ENCODE peak calls at places on chromosomes 1 and 21, in eight cellular contexts. G, E, R, D, U, B, N and Q are unnamed samples.
A peak's percentile ranks its signal among the peaks of the same experiment; 100 is the strongest.

GRCh38 chr1:17922833-17923232 is 167.7 kb downstream of the ACTL8 start:
- DNase-seq in D (peak; percentile 13), U (no peak), N (peak; percentile 45), R (peak; percentile 45), B (peak; percentile 11), G (peak; percentile 55), E (peak; percentile 68), Q (peak; percentile 75)

GRCh38 chr1:106268070-106268469 is 788.4 kb upstream of the PRMT6 start:
- DNase-seq in G (peak; percentile 39), N (peak; percentile 71), U (no peak), D (no peak), B (peak; percentile 5), E (peak; percentile 65), R (no peak), Q (peak; percentile 45)

GRCh38 chr1:16882995-16883394 is 12.8 kb upstream of the RNU1-2 start:
- DNase-seq in B (no peak), D (no peak), N (no peak), G (no peak), U (no peak), R (no peak), E (no peak), Q (no peak)

GRCh38 chr1:71561729-71562128 is 480.9 kb upstream of the ZRANB2 start:
- DNase-seq in R (peak; percentile 81), N (peak; percentile 69), D (peak; percentile 70), B (peak; percentile 86), E (no peak), G (peak; percentile 73), U (no peak), Q (no peak)

GRCh38 chr1:82279241-82279640 is 478.5 kb downstream of the ADGRL2 start:
- DNase-seq in D (no peak), B (no peak), U (no peak), G (no peak), R (no peak), E (no peak), N (no peak), Q (no peak)

GRCh38 chr1:38859561-38860463 is at the start of gene RRAGC:
- DNase-seq in U (peak; percentile 83), R (peak; percentile 96), B (peak; percentile 98), G (peak; percentile 99), E (peak; percentile 97), D (peak; percentile 100), N (peak; percentile 97), Q (peak; percentile 99)

GRCh38 chr1:200240655-200241054 is 169.2 kb downstream of the ZNF281 start:
- DNase-seq in U (no peak), E (no peak), B (no peak), D (no peak), R (no peak), N (no peak), G (no peak), Q (no peak)

GRCh38 chr1:214525535-214526019 is 25.8 kb downstream of the PTPN14 start:
- DNase-seq in R (peak; percentile 53), B (peak; percentile 89), N (peak; percentile 91), D (no peak), U (no peak), G (no peak), E (no peak), Q (no peak)

GRCh38 chr1:15176898-15177665 is 23.5 kb downstream of the TMEM51 start:
- DNase-seq in G (no peak), D (no peak), B (no peak), N (no peak), R (no peak), E (no peak), U (no peak), Q (no peak)

GRCh38 chr1:237269938-237270337 is 228.0 kb downstream of the RYR2 start:
- DNase-seq in B (no peak), G (no peak), R (no peak), N (no peak), D (no peak), E (no peak), U (no peak), Q (no peak)

GRCh38 chr21:35212393-35213127 is 163.5 kb upstream of the RUNX1 start:
- DNase-seq in B (peak; percentile 86), N (peak; percentile 50), R (peak; percentile 79), G (no peak), U (no peak), E (no peak), D (peak; percentile 77), Q (no peak)

GRCh38 chr1:66521736-66522365 is 12.1 kb upstream of the SGIP1 start:
- DNase-seq in U (no peak), R (peak; percentile 93), B (peak; percentile 91), N (peak; percentile 77), E (no peak), G (peak; percentile 81), D (peak; percentile 91), Q (no peak)

GRCh38 chr1:46425740-46426139 is 31.6 kb downstream of the FAAH start:
- DNase-seq in N (no peak), G (no peak), B (no peak), E (no peak), U (no peak), D (no peak), R (no peak), Q (no peak)

GRCh38 chr1:72170246-72170645 is 112.1 kb downstream of the NEGR1 start:
- DNase-seq in G (no peak), N (no peak), B (no peak), R (no peak), U (no peak), E (no peak), D (no peak), Q (no peak)

GRCh38 chr21:35868869-35869223 is 191.5 kb downstream of the SETD4 start:
- DNase-seq in N (no peak), U (no peak), E (no peak), R (no peak), B (no peak), G (no peak), D (no peak), Q (no peak)

GRCh38 chr1:24364975-24365678 is 46.0 kb downstream of the GRHL3 start:
- DNase-seq in N (peak; percentile 97), D (peak; percentile 93), E (peak; percentile 63), B (peak; percentile 93), U (peak; percentile 76), R (peak; percentile 99), G (peak; percentile 74), Q (peak; percentile 30)

DNA sequence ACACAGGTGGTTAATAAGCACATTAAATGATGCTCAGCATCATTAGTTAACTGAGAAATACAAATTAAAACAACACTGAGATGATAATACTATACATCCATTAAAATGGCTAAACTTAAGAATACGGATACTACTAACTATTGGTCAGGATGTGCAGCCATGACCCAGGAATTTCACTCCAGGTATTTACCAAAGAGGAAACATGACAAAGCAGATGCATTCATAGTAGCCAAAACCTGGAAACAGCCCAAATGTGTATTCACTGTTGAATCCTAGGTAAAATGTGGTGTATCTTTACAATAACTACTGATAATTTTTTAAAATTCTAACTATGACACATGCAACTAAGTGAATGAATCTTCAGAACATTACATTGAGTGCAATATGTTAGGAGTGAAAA is 73.0 kb downstream of the PTPRC start:
- DNase-seq in U (no peak), N (peak; percentile 71), E (no peak), B (no peak), D (no peak), G (no peak), R (no peak), Q (no peak)
- TF ChIP-seq CTCF in U (no peak), N (no peak), E (no peak), B (no peak), D (no peak), G (no peak), R (no peak), Q (no peak)

DNA sequence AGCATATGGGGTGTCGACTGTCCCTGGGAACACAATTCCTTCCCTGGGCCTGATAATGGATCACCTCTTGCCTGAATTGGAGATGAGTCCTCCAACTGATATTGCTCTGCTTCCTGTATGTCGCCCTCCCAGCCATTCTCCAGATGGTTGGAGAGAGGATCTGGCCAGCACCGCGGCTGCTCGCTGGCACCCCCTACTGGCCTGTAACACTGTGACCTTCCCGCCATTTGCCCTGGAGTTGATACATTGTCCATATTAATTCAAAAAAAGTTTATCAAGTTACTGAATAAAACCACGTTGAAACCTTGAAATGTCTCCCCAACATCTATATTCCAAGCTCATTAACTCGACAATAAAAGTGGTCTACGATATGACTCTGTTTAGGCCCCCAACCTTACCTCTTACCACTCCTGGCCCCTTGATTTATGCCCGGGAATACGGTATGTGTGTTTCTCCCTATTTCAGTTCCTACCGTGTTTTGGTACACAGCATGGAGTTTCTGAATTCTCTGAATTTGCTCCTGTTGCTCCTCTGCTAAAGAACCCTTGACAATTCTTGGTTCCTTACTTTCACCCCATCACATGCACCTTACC is 241.8 kb upstream of the KIAA0040 start:
- DNase-seq in N (no peak), B (no peak), D (no peak), U (no peak), E (no peak), R (no peak), G (no peak), Q (peak; percentile 22)
- TF ChIP-seq CTCF in N (peak; percentile 58), B (no peak), D (no peak), U (peak; percentile 54), E (peak; percentile 45), R (peak; percentile 20), G (peak; percentile 7), Q (peak; percentile 55)

GRCh38 chr1:226870323-226871046 is at the start of gene PSEN2:
- DNase-seq in U (no peak), G (peak; percentile 63), R (peak; percentile 33), B (peak; percentile 54), E (peak; percentile 73), D (peak; percentile 84), N (peak; percentile 92), Q (peak; percentile 40)
- TF ChIP-seq CTCF in U (no peak), G (peak; percentile 19), R (no peak), B (no peak), E (no peak), D (no peak), N (peak; percentile 33), Q (no peak)

GRCh38 chr21:45338326-45339017 is 50.8 kb upstream of the POFUT2 start:
- DNase-seq in R (no peak), D (no peak), G (no peak), U (no peak), E (peak; percentile 1), B (no peak), N (no peak), Q (no peak)

GRCh38 chr21:45336535-45336810 is 48.8 kb upstream of the POFUT2 start:
- DNase-seq in R (no peak), E (no peak), N (no peak), B (no peak), G (no peak), U (no peak), D (no peak), Q (no peak)

GRCh38 chr21:45335761-45336534 is 48.3 kb upstream of the POFUT2 start:
- DNase-seq in R (no peak), N (no peak), B (no peak), E (peak; percentile 5), G (no peak), D (no peak), U (no peak), Q (no peak)

GRCh38 chr21:45335151-45335760 is 47.6 kb upstream of the POFUT2 start:
- DNase-seq in N (no peak), E (no peak), D (no peak), B (no peak), U (no peak), G (no peak), R (no peak), Q (no peak)

DNA sequence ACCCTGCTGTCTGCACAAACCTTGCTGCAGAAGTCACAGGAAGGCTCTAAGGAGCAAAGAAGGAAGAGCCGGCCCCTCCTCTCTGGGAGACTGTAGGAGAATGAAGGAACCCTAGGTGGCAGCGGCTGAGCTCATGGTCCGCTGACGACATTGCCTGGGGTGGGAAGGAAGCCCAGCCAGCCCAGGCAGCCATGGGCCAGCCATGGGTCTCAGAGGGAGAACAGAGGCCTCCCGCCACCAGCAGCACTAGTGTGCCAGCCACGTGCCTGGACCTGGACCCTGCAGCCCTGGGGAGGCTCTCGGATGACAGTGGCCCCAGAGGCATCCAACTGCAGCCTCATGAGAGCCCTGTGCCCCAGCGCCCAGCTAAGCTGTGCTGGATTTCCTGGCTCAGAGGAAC is 49.2 kb upstream of the POFUT2 start:
- DNase-seq in R (no peak), E (peak; percentile 26), G (peak; percentile 70), N (peak; percentile 15), B (peak; percentile 60), D (peak; percentile 35), U (no peak), Q (peak; percentile 59)
- TF ChIP-seq CTCF in R (no peak), E (no peak), G (no peak), N (no peak), B (no peak), D (no peak), U (no peak), Q (peak; percentile 48)